ENCODE peak calls at places on chromosomes 2 and 18, in eight cellular contexts. One of them, this sample, is unnamed.

GRCh38 chr2:234488913-234489451 is 7.9 kb downstream of the ARL4C start:
- DNase-seq in MM.1S: peak; percentile 79
- DNase-seq in neural progenitor cell: no peak
- DNase-seq in GM23338: no peak
- DNase-seq in HCT116: no peak
- DNase-seq in OCI-LY7: peak; percentile 45
- DNase-seq in SK-N-SH: no peak
- DNase-seq in PC-3: no peak
- DNase-seq in this sample: no peak

GRCh38 chr2:162070228-162070918 is 3.6 kb downstream of the DPP4 start:
- DNase-seq in GM23338: no peak
- DNase-seq in SK-N-SH: no peak
- DNase-seq in PC-3: no peak
- DNase-seq in MM.1S: no peak
- DNase-seq in OCI-LY7: no peak
- DNase-seq in HCT116: no peak
- DNase-seq in neural progenitor cell: no peak
- DNase-seq in this sample: no peak

GRCh38 chr18:43668866-43669265 is 391.6 kb upstream of the SYT4 start:
- DNase-seq in SK-N-SH: no peak
- DNase-seq in HCT116: no peak
- DNase-seq in neural progenitor cell: no peak
- DNase-seq in MM.1S: no peak
- DNase-seq in PC-3: no peak
- DNase-seq in GM23338: no peak
- DNase-seq in OCI-LY7: no peak
- DNase-seq in this sample: no peak

GRCh38 chr2:23286031-23286764 is 98.8 kb upstream of the KLHL29 start:
- DNase-seq in GM23338: no peak
- DNase-seq in HCT116: no peak
- DNase-seq in neural progenitor cell: no peak
- DNase-seq in MM.1S: no peak
- DNase-seq in PC-3: no peak
- DNase-seq in SK-N-SH: no peak
- DNase-seq in OCI-LY7: no peak
- DNase-seq in this sample: no peak

GRCh38 chr2:12263730-12264129 is 453.0 kb upstream of the TRIB2 start:
- DNase-seq in neural progenitor cell: no peak
- DNase-seq in SK-N-SH: no peak
- DNase-seq in HCT116: no peak
- DNase-seq in OCI-LY7: no peak
- DNase-seq in MM.1S: no peak
- DNase-seq in PC-3: no peak
- DNase-seq in GM23338: peak; percentile 56
- DNase-seq in this sample: no peak

GRCh38 chr2:202721621-202722020 is 86.9 kb downstream of the FAM117B start:
- DNase-seq in OCI-LY7: no peak
- DNase-seq in HCT116: no peak
- DNase-seq in MM.1S: no peak
- DNase-seq in SK-N-SH: no peak
- DNase-seq in PC-3: no peak
- DNase-seq in GM23338: peak; percentile 26
- DNase-seq in neural progenitor cell: no peak
- DNase-seq in this sample: peak; percentile 30

GRCh38 chr18:57787068-57787682 is 15.9 kb downstream of the ATP8B1 start:
- DNase-seq in OCI-LY7: no peak
- DNase-seq in MM.1S: no peak
- DNase-seq in neural progenitor cell: no peak
- DNase-seq in PC-3: peak; percentile 46
- DNase-seq in GM23338: no peak
- DNase-seq in SK-N-SH: no peak
- DNase-seq in HCT116: no peak
- DNase-seq in this sample: no peak

GRCh38 chr2:216683846-216684245 is 11.5 kb downstream of the IGFBP5 start:
- DNase-seq in GM23338: no peak
- DNase-seq in OCI-LY7: no peak
- DNase-seq in SK-N-SH: no peak
- DNase-seq in neural progenitor cell: no peak
- DNase-seq in PC-3: no peak
- DNase-seq in HCT116: no peak
- DNase-seq in MM.1S: no peak
- DNase-seq in this sample: peak; percentile 82

GRCh38 chr2:190528521-190529001 is 6.0 kb downstream of the NEMP2 start:
- DNase-seq in HCT116: no peak
- DNase-seq in PC-3: no peak
- DNase-seq in OCI-LY7: no peak
- DNase-seq in GM23338: no peak
- DNase-seq in neural progenitor cell: no peak
- DNase-seq in MM.1S: no peak
- DNase-seq in SK-N-SH: no peak
- DNase-seq in this sample: peak; percentile 27

GRCh38 chr2:128664499-128664971 is 345.9 kb upstream of the HS6ST1 start:
- DNase-seq in neural progenitor cell: peak; percentile 30
- DNase-seq in MM.1S: no peak
- DNase-seq in GM23338: peak; percentile 53
- DNase-seq in PC-3: no peak
- DNase-seq in SK-N-SH: no peak
- DNase-seq in HCT116: no peak
- DNase-seq in OCI-LY7: peak; percentile 4
- DNase-seq in this sample: no peak

GRCh38 chr2:237199082-237199481 is 113.4 kb downstream of the COPS8 start:
- DNase-seq in PC-3: no peak
- DNase-seq in HCT116: no peak
- DNase-seq in OCI-LY7: no peak
- DNase-seq in SK-N-SH: no peak
- DNase-seq in neural progenitor cell: no peak
- DNase-seq in MM.1S: no peak
- DNase-seq in GM23338: peak; percentile 64
- DNase-seq in this sample: no peak

GRCh38 chr2:25639131-25639530 is 34.2 kb downstream of the DTNB start:
- DNase-seq in HCT116: no peak
- DNase-seq in MM.1S: no peak
- DNase-seq in PC-3: no peak
- DNase-seq in OCI-LY7: no peak
- DNase-seq in neural progenitor cell: no peak
- DNase-seq in GM23338: no peak
- DNase-seq in SK-N-SH: no peak
- DNase-seq in this sample: no peak

GRCh38 chr2:42102606-42103450 is 55.0 kb downstream of the PKDCC start:
- DNase-seq in OCI-LY7: no peak
- DNase-seq in MM.1S: no peak
- DNase-seq in PC-3: no peak
- DNase-seq in HCT116: no peak
- DNase-seq in SK-N-SH: peak; percentile 52
- DNase-seq in GM23338: peak; percentile 98
- DNase-seq in neural progenitor cell: peak; percentile 89
- DNase-seq in this sample: peak; percentile 81

GRCh38 chr2:205654878-205655601 is 27.3 kb upstream of the NRP2 start:
- DNase-seq in SK-N-SH: no peak
- DNase-seq in PC-3: peak; percentile 57
- DNase-seq in GM23338: no peak
- DNase-seq in neural progenitor cell: no peak
- DNase-seq in OCI-LY7: no peak
- DNase-seq in MM.1S: no peak
- DNase-seq in HCT116: no peak
- DNase-seq in this sample: no peak

GRCh38 chr2:227335713-227336112 is 10.7 kb downstream of the MFF start:
- DNase-seq in MM.1S: no peak
- DNase-seq in OCI-LY7: no peak
- DNase-seq in GM23338: no peak
- DNase-seq in PC-3: no peak
- DNase-seq in SK-N-SH: no peak
- DNase-seq in neural progenitor cell: no peak
- DNase-seq in HCT116: no peak
- DNase-seq in this sample: no peak

GRCh38 chr2:237774811-237775553 is 23.6 kb upstream of the RBM44 start:
- DNase-seq in PC-3: peak; percentile 72
- DNase-seq in SK-N-SH: peak; percentile 75
- DNase-seq in GM23338: peak; percentile 83
- DNase-seq in OCI-LY7: peak; percentile 68
- DNase-seq in neural progenitor cell: peak; percentile 69
- DNase-seq in MM.1S: peak; percentile 48
- DNase-seq in HCT116: peak; percentile 56
- DNase-seq in this sample: peak; percentile 63

GRCh38 chr2:129118296-129118695 is 799.6 kb upstream of the HS6ST1 start:
- DNase-seq in SK-N-SH: no peak
- DNase-seq in neural progenitor cell: no peak
- DNase-seq in MM.1S: no peak
- DNase-seq in PC-3: no peak
- DNase-seq in GM23338: no peak
- DNase-seq in HCT116: no peak
- DNase-seq in OCI-LY7: no peak
- DNase-seq in this sample: no peak

GRCh38 chr2:229726643-229727042 is 12.3 kb upstream of the DNER start:
- DNase-seq in GM23338: no peak
- DNase-seq in MM.1S: no peak
- DNase-seq in neural progenitor cell: no peak
- DNase-seq in PC-3: no peak
- DNase-seq in OCI-LY7: no peak
- DNase-seq in HCT116: no peak
- DNase-seq in SK-N-SH: no peak
- DNase-seq in this sample: no peak

GRCh38 chr2:177419274-177419673 is 26.7 kb downstream of the AGPS start:
- DNase-seq in HCT116: no peak
- DNase-seq in neural progenitor cell: no peak
- DNase-seq in OCI-LY7: no peak
- DNase-seq in GM23338: no peak
- DNase-seq in MM.1S: no peak
- DNase-seq in PC-3: peak; percentile 28
- DNase-seq in SK-N-SH: no peak
- DNase-seq in this sample: no peak

DNA sequence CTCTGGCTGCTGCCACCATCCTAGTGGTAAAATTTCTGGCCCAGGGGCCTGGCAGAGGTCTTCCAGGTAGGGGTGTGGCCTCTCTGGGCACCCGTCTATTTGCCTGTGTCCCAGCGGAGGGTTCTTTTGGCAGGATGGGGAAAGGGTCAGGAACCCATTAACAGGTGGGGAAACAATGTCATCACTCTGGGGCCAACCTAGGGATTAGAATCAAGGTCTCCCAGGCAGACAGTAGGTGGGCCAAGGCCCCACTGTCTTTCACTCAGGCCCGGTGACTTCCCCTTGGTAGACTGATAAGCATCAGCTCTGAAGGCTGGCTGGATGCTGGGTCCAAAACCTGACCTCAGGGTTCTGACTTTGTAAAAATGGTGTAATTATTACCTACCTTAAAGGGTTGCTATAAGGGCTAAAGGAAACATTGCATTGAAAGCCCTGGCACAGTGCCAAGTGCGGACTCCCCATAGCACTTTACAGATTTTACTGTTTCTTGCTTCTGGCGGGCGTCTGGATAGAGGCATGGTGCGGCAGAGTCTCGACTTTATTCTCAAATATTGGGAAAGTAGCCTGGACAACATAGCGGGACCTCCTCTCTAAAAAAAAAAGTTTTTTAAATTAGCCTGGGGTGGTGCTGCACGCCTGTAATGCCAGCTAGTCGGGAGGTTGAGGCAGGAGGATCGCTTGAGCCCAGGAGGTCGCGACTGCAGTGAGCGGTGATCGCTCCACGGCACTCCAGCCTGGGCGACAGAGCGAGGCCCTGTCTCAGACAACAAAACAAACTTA is 2.2 kb downstream of the LBX2 start:
- DNase-seq in SK-N-SH: no peak
- DNase-seq in HCT116: no peak
- DNase-seq in OCI-LY7: no peak
- DNase-seq in neural progenitor cell: no peak
- DNase-seq in PC-3: no peak
- DNase-seq in MM.1S: no peak
- DNase-seq in GM23338: no peak
- DNase-seq in this sample: no peak
- H3K4me3 ChIP-seq in SK-N-SH: no peak overlapping the region
- H3K4me3 ChIP-seq in HCT116: no peak overlapping the region
- H3K4me3 ChIP-seq in OCI-LY7: no peak overlapping the region
- H3K4me3 ChIP-seq in neural progenitor cell: peak overlapping the region; percentile 48
- H3K4me3 ChIP-seq in PC-3: peak overlapping the region; percentile 67
- H3K4me3 ChIP-seq in MM.1S: peak overlapping the region; percentile 49
- H3K4me3 ChIP-seq in GM23338: peak overlapping the region; percentile 69
- H3K4me3 ChIP-seq in this sample: no peak overlapping the region

GRCh38 chr18:76449110-76449453 is 46.0 kb downstream of the ZNF516 start:
- DNase-seq in neural progenitor cell: no peak
- DNase-seq in HCT116: no peak
- DNase-seq in MM.1S: no peak
- DNase-seq in OCI-LY7: no peak
- DNase-seq in SK-N-SH: no peak
- DNase-seq in PC-3: no peak
- DNase-seq in GM23338: no peak
- DNase-seq in this sample: no peak
- TF ChIP-seq CTCF in neural progenitor cell: no peak
- TF ChIP-seq CTCF in HCT116: no peak
- TF ChIP-seq CTCF in MM.1S: no peak
- TF ChIP-seq CTCF in OCI-LY7: no peak
- TF ChIP-seq CTCF in SK-N-SH: no peak
- TF ChIP-seq CTCF in PC-3: no peak
- TF ChIP-seq CTCF in GM23338: no peak
- TF ChIP-seq CTCF in this sample: no peak

GRCh38 chr18:50817898-50818250 is 1.9 kb downstream of the MRO start:
- DNase-seq in GM23338: no peak
- DNase-seq in HCT116: no peak
- DNase-seq in OCI-LY7: no peak
- DNase-seq in PC-3: no peak
- DNase-seq in SK-N-SH: no peak
- DNase-seq in MM.1S: no peak
- DNase-seq in neural progenitor cell: no peak
- DNase-seq in this sample: no peak

GRCh38 chr18:50819027-50819726 is 639 bp downstream of the MRO start:
- DNase-seq in OCI-LY7: no peak
- DNase-seq in HCT116: no peak
- DNase-seq in PC-3: peak; percentile 13
- DNase-seq in neural progenitor cell: peak; percentile 66
- DNase-seq in MM.1S: no peak
- DNase-seq in SK-N-SH: peak; percentile 48
- DNase-seq in GM23338: peak; percentile 90
- DNase-seq in this sample: peak; percentile 74

GRCh38 chr18:50820901-50821520 is 1.2 kb upstream of the MRO start:
- DNase-seq in neural progenitor cell: no peak
- DNase-seq in MM.1S: peak; percentile 18
- DNase-seq in GM23338: no peak
- DNase-seq in OCI-LY7: peak; percentile 24
- DNase-seq in SK-N-SH: no peak
- DNase-seq in PC-3: no peak
- DNase-seq in HCT116: no peak
- DNase-seq in this sample: no peak

GRCh38 chr18:50816767-50817166 is 3.0 kb downstream of the MRO start:
- DNase-seq in MM.1S: no peak
- DNase-seq in OCI-LY7: peak; percentile 80
- DNase-seq in GM23338: peak; percentile 46
- DNase-seq in HCT116: no peak
- DNase-seq in neural progenitor cell: peak; percentile 33
- DNase-seq in SK-N-SH: no peak
- DNase-seq in PC-3: no peak
- DNase-seq in this sample: no peak

GRCh38 chr18:50819727-50820378 is at the start of gene MRO:
- DNase-seq in MM.1S: peak; percentile 76
- DNase-seq in HCT116: no peak
- DNase-seq in PC-3: peak; percentile 56
- DNase-seq in SK-N-SH: peak; percentile 87
- DNase-seq in OCI-LY7: peak; percentile 75
- DNase-seq in neural progenitor cell: peak; percentile 92
- DNase-seq in GM23338: peak; percentile 87
- DNase-seq in this sample: peak; percentile 91
- TF ChIP-seq EZH2phosphoT487 in MM.1S: no peak
- TF ChIP-seq EZH2phosphoT487 in HCT116: no peak
- TF ChIP-seq EZH2phosphoT487 in PC-3: no peak
- TF ChIP-seq EZH2phosphoT487 in SK-N-SH: no peak
- TF ChIP-seq EZH2phosphoT487 in OCI-LY7: no peak
- TF ChIP-seq EZH2phosphoT487 in neural progenitor cell: no peak
- TF ChIP-seq EZH2phosphoT487 in GM23338: no peak
- TF ChIP-seq EZH2phosphoT487 in this sample: no peak

GRCh38 chr2:60556998-60557955 is 3.8 kb upstream of the BCL11A start:
- DNase-seq in HCT116: no peak
- DNase-seq in MM.1S: no peak
- DNase-seq in SK-N-SH: no peak
- DNase-seq in OCI-LY7: no peak
- DNase-seq in PC-3: no peak
- DNase-seq in neural progenitor cell: peak; percentile 48
- DNase-seq in GM23338: peak; percentile 56
- DNase-seq in this sample: no peak
- H3K4me3 ChIP-seq in HCT116: no peak overlapping the region
- H3K4me3 ChIP-seq in MM.1S: peak overlapping the region; percentile 91
- H3K4me3 ChIP-seq in SK-N-SH: no peak overlapping the region
- H3K4me3 ChIP-seq in OCI-LY7: peak overlapping the region; percentile 93
- H3K4me3 ChIP-seq in PC-3: no peak overlapping the region
- H3K4me3 ChIP-seq in neural progenitor cell: peak overlapping the region; percentile 59
- H3K4me3 ChIP-seq in GM23338: peak overlapping the region; percentile 89
- H3K4me3 ChIP-seq in this sample: peak overlapping the region; percentile 24